ENCODE peak calls at places on chromosome 2, in eight cellular contexts. J is T-cell; R is WTC11; B is ELR; C is T47D; O is NCI-H748 treated with DMSO at 0.1 percent for 48 hours; F is HFF-Myc; I is activated CD4-positive, alpha-beta T cell treated with anti-CD3 and anti-CD28 coated beads for 4 hours. Z is an unnamed sample.
A peak's percentile ranks its signal among the peaks of the same experiment; 100 is the strongest.

GRCh38 chr2:65937379-65938160 is 497.4 kb upstream of the MEIS1 start:
- DNase-seq in R (no peak), F (no peak), O (no peak), J (no peak), I (no peak), C (no peak), B (no peak), Z (peak; percentile 22)

GRCh38 chr2:218168635-218169462 is 2.1 kb upstream of the CXCR1 start:
- DNase-seq in C (no peak), I (peak; percentile 77), R (peak; percentile 85), F (no peak), O (peak; percentile 13), B (peak; percentile 69), J (peak; percentile 69), Z (peak; percentile 51)

GRCh38 chr2:15810451-15811150 is 129.7 kb upstream of the MYCN start:
- DNase-seq in O (no peak), J (no peak), R (no peak), B (no peak), F (no peak), C (no peak), I (no peak), Z (no peak)

GRCh38 chr2:28346587-28346986 is 46.1 kb upstream of the FOSL2 start:
- DNase-seq in O (no peak), I (no peak), J (no peak), F (no peak), C (no peak), R (no peak), B (no peak), Z (no peak)

GRCh38 chr2:158997037-158997785 is 28.8 kb downstream of the TANC1 start:
- DNase-seq in J (no peak), I (no peak), F (no peak), O (no peak), R (no peak), C (no peak), B (no peak), Z (no peak)

GRCh38 chr2:119255760-119256573 is 32.3 kb downstream of the STEAP3 start:
- DNase-seq in F (peak; percentile 85), R (no peak), C (no peak), O (peak; percentile 7), J (no peak), I (no peak), B (peak; percentile 97), Z (peak; percentile 98)

GRCh38 chr2:60880633-60880987 is 764 bp upstream of the REL start:
- DNase-seq in C (no peak), I (no peak), B (peak; percentile 44), J (no peak), F (no peak), O (no peak), R (no peak), Z (peak; percentile 38)

GRCh38 chr2:147026261-147026660 is 818.6 kb upstream of the ACVR2A start:
- DNase-seq in C (no peak), O (no peak), R (no peak), B (no peak), J (no peak), F (no peak), I (no peak), Z (no peak)

GRCh38 chr2:63465633-63466032 is 122.6 kb downstream of the WDPCP start:
- DNase-seq in R (no peak), C (no peak), F (no peak), B (no peak), J (no peak), O (no peak), I (no peak), Z (peak; percentile 15)

GRCh38 chr2:112163541-112163981 is 25.4 kb downstream of the FBLN7 start:
- DNase-seq in F (no peak), C (no peak), I (no peak), R (no peak), O (no peak), J (no peak), B (no peak), Z (no peak)

GRCh38 chr2:151979694-151980093 is 119.2 kb downstream of the CACNB4 start:
- DNase-seq in J (no peak), B (no peak), O (no peak), C (no peak), R (no peak), F (no peak), I (no peak), Z (no peak)

GRCh38 chr2:72185166-72185565 is 37.5 kb upstream of the CYP26B1 start:
- DNase-seq in F (no peak), B (no peak), I (no peak), O (no peak), R (no peak), J (no peak), C (no peak), Z (no peak)

GRCh38 chr2:233130024-233130423 is 69.9 kb downstream of the INPP5D start:
- DNase-seq in R (no peak), O (no peak), B (no peak), C (no peak), F (no peak), J (no peak), I (no peak), Z (no peak)

GRCh38 chr2:137178955-137179377 is 413.6 kb downstream of the THSD7B start:
- DNase-seq in O (no peak), C (no peak), F (no peak), I (no peak), R (no peak), B (peak; percentile 76), J (no peak), Z (peak; percentile 46)

GRCh38 chr2:234348081-234348480 is 148.8 kb downstream of the ARL4C start:
- DNase-seq in O (no peak), R (no peak), I (no peak), B (no peak), J (no peak), F (no peak), C (no peak), Z (no peak)

GRCh38 chr2:42064417-42064942 is 16.7 kb downstream of the PKDCC start:
- DNase-seq in B (peak; percentile 77), F (no peak), R (no peak), J (no peak), O (no peak), C (no peak), I (no peak), Z (peak; percentile 83)

GRCh38 chr2:128313076-128313836 is 5.4 kb downstream of the HS6ST1 start:
- DNase-seq in J (no peak), F (no peak), B (peak; percentile 57), R (peak; percentile 22), C (no peak), O (no peak), I (no peak), Z (peak; percentile 21)

GRCh38 chr2:134425723-134426496 is 172.0 kb downstream of the MGAT5 start:
- DNase-seq in R (no peak), I (no peak), O (no peak), F (no peak), J (no peak), C (no peak), B (peak; percentile 51), Z (no peak)

GRCh38 chr2:38863061-38863695 is 12.6 kb downstream of the DHX57 start:
- DNase-seq in C (no peak), B (no peak), F (no peak), J (no peak), R (no peak), I (no peak), O (peak; percentile 5), Z (no peak)

GRCh38 chr2:3608373-3609278 is 13.7 kb downstream of the COLEC11 start:
- DNase-seq in C (no peak), R (no peak), O (no peak), B (no peak), J (no peak), F (no peak), I (no peak), Z (no peak)

GRCh38 chr2:43185146-43185545 is 41.3 kb downstream of the ZFP36L2 start:
- DNase-seq in C (no peak), O (no peak), I (no peak), J (no peak), R (no peak), F (no peak), B (peak; percentile 84), Z (peak; percentile 48)

GRCh38 chr2:101427240-101427639 is 39.9 kb upstream of the CREG2 start:
- DNase-seq in F (no peak), I (no peak), J (no peak), R (no peak), C (no peak), B (no peak), O (no peak), Z (no peak)

GRCh38 chr2:217993055-217993645 is 9.6 kb downstream of the TNS1 start:
- DNase-seq in O (no peak), C (no peak), F (no peak), R (no peak), J (no peak), I (no peak), B (peak; percentile 54), Z (peak; percentile 34)

GRCh38 chr2:218028562-218029348 is 26.0 kb upstream of the TNS1 start:
- DNase-seq in C (no peak), F (no peak), I (no peak), J (no peak), R (no peak), B (no peak), O (no peak), Z (no peak)

GRCh38 chr2:104340879-104341812 is 512.8 kb upstream of the POU3F3 start:
- DNase-seq in F (no peak), R (no peak), J (no peak), B (no peak), I (no peak), C (no peak), O (no peak), Z (no peak)

GRCh38 chr2:17780546-17780945 is 26.6 kb downstream of the GEN1 start:
- DNase-seq in R (no peak), C (no peak), J (no peak), B (no peak), I (no peak), O (no peak), F (no peak), Z (no peak)

GRCh38 chr2:235600406-235600805 is 106.6 kb downstream of the AGAP1 start:
- DNase-seq in F (no peak), O (no peak), R (no peak), J (no peak), I (no peak), B (no peak), C (no peak), Z (no peak)

GRCh38 chr2:190435031-190435677 is 27.0 kb downstream of the MFSD6 start:
- DNase-seq in F (no peak), O (no peak), B (no peak), R (no peak), I (no peak), C (no peak), J (no peak), Z (no peak)

GRCh38 chr2:133766164-133766832 is 198.0 kb upstream of the NCKAP5 start:
- DNase-seq in C (no peak), O (no peak), R (no peak), B (peak; percentile 52), F (no peak), I (no peak), J (no peak), Z (peak; percentile 56)

GRCh38 chr2:234102112-234102511 is 51.6 kb downstream of the SPP2 start:
- DNase-seq in J (peak; percentile 16), F (no peak), B (no peak), O (no peak), I (no peak), R (no peak), C (no peak), Z (no peak)

GRCh38 chr2:145592362-145592761 is 1072.4 kb upstream of the ZEB2 start:
- DNase-seq in B (peak; percentile 38), C (no peak), I (no peak), J (no peak), O (no peak), R (no peak), F (no peak), Z (peak; percentile 8)

GRCh38 chr2:104599802-104600510 is 254.0 kb upstream of the POU3F3 start:
- DNase-seq in J (no peak), B (peak; percentile 0), F (no peak), I (no peak), O (no peak), C (no peak), R (no peak), Z (no peak)

GRCh38 chr2:60818272-60818671 is 62.2 kb downstream of the PAPOLG start:
- DNase-seq in R (no peak), O (no peak), C (no peak), I (peak; percentile 71), F (no peak), J (no peak), B (peak; percentile 24), Z (peak; percentile 10)

GRCh38 chr2:240232961-240233890 is 92.8 kb upstream of the OTOS start:
- DNase-seq in C (peak; percentile 83), I (peak; percentile 66), F (peak; percentile 24), O (peak; percentile 56), J (peak; percentile 70), R (peak; percentile 97), B (peak; percentile 79), Z (peak; percentile 77)